ENCODE peak calls at places on chromosomes 6 and 20, in six cellular contexts. One of them, this sample, is unnamed.

GRCh38 chr6:142940487-142940886 is 4.5 kb downstream of the HIVEP2 start:
- DNase-seq in PC-9: no peak
- DNase-seq in WTC11: no peak
- DNase-seq in T-helper 2 cell: no peak
- DNase-seq in iPS-NIHi11: no peak
- DNase-seq in posterior vena cava: no peak
- DNase-seq in this sample: no peak

GRCh38 chr6:166395778-166396177 is 13.0 kb upstream of the MPC1 start:
- DNase-seq in iPS-NIHi11: no peak
- DNase-seq in T-helper 2 cell: no peak
- DNase-seq in WTC11: no peak
- DNase-seq in PC-9: no peak
- DNase-seq in posterior vena cava: no peak
- DNase-seq in this sample: no peak

GRCh38 chr6:37783025-37783825 is 36.3 kb upstream of the ZFAND3 start:
- DNase-seq in iPS-NIHi11: peak
- DNase-seq in PC-9: no peak
- DNase-seq in T-helper 2 cell: no peak
- DNase-seq in posterior vena cava: no peak
- DNase-seq in WTC11: peak
- DNase-seq in this sample: no peak

GRCh38 chr6:112237644-112238043 is 16.7 kb downstream of the LAMA4 start:
- DNase-seq in PC-9: no peak
- DNase-seq in iPS-NIHi11: no peak
- DNase-seq in WTC11: no peak
- DNase-seq in posterior vena cava: no peak
- DNase-seq in T-helper 2 cell: no peak
- DNase-seq in this sample: peak

GRCh38 chr6:78995946-78996345 is 82.1 kb downstream of the PHIP start:
- DNase-seq in PC-9: no peak
- DNase-seq in WTC11: no peak
- DNase-seq in iPS-NIHi11: no peak
- DNase-seq in T-helper 2 cell: no peak
- DNase-seq in posterior vena cava: no peak
- DNase-seq in this sample: no peak

GRCh38 chr20:31967830-31968249 is at the start of gene XKR7:
- DNase-seq in PC-9: no peak
- DNase-seq in WTC11: peak
- DNase-seq in T-helper 2 cell: no peak
- DNase-seq in posterior vena cava: no peak
- DNase-seq in iPS-NIHi11: peak
- DNase-seq in this sample: no peak

GRCh38 chr6:31375699-31376098 is 18.7 kb upstream of the HLA-B start:
- DNase-seq in posterior vena cava: no peak
- DNase-seq in iPS-NIHi11: no peak
- DNase-seq in T-helper 2 cell: no peak
- DNase-seq in PC-9: no peak
- DNase-seq in WTC11: no peak
- DNase-seq in this sample: no peak

GRCh38 chr20:38757145-38757800 is 9.0 kb downstream of the ACTR5 start:
- DNase-seq in iPS-NIHi11: no peak
- DNase-seq in T-helper 2 cell: no peak
- DNase-seq in posterior vena cava: no peak
- DNase-seq in WTC11: no peak
- DNase-seq in PC-9: no peak
- DNase-seq in this sample: no peak